ENCODE peak calls at places on chromosome 2, in ten cellular contexts. F is prostate gland; Q is body of pancreas; S is gastrocnemius medialis; G is IMR-90; X is CD8-positive, alpha-beta memory T cell; J is BE2C; A is adrenal gland; W is bronchial epithelial cell; H is aorta. K is an unnamed sample.

GRCh38 chr2:101442042-101442666 is 32.8 kb downstream of the RFX8 start:
- DNase-seq in F (no peak), Q (no peak), S (no peak), G (peak; percentile 63), X (no peak), J (no peak), A (no peak), W (no peak), H (no peak), K (no peak)

GRCh38 chr2:239589270-239589825 is 188.5 kb upstream of the HDAC4 start:
- DNase-seq in F (no peak), Q (no peak), S (peak; percentile 0), G (no peak), X (no peak), J (no peak), A (no peak), W (no peak), H (peak; percentile 63), K (no peak)

GRCh38 chr2:223585691-223586090 is 16.5 kb downstream of the SCG2 start:
- DNase-seq in F (no peak), Q (peak; percentile 27), S (peak; percentile 22), G (peak; percentile 28), X (no peak), J (peak; percentile 68), A (no peak), W (peak; percentile 15), H (no peak), K (no peak)

GRCh38 chr2:170975943-170976270 is 46.9 kb downstream of the GORASP2 start:
- DNase-seq in F (no peak), Q (no peak), S (no peak), G (no peak), X (no peak), J (no peak), A (no peak), W (no peak), H (no peak), K (no peak)

GRCh38 chr2:179044500-179044899 is 5.4 kb downstream of the CCDC141 start:
- DNase-seq in F (no peak), Q (no peak), S (no peak), G (no peak), X (no peak), J (no peak), A (no peak), W (no peak), H (no peak), K (no peak)

GRCh38 chr2:161166538-161167409 is 6.5 kb downstream of the TANK start:
- DNase-seq in F (no peak), Q (no peak), S (no peak), G (peak; percentile 35), X (peak; percentile 59), J (no peak), A (no peak), W (peak; percentile 51), H (no peak), K (no peak)

GRCh38 chr2:30366199-30366691 is 80.8 kb upstream of the LCLAT1 start:
- DNase-seq in F (no peak), Q (no peak), S (no peak), G (peak; percentile 68), X (no peak), J (no peak), A (no peak), W (no peak), H (no peak), K (no peak)

GRCh38 chr2:60555066-60555793 is 1.8 kb upstream of the BCL11A start:
- DNase-seq in F (peak; percentile 76), Q (peak; percentile 84), S (no peak), G (peak; percentile 70), X (peak; percentile 63), J (peak; percentile 67), A (peak; percentile 38), W (peak; percentile 60), H (no peak), K (peak; percentile 57)

GRCh38 chr2:24181849-24182248 is 7.0 kb downstream of the FAM228A start:
- DNase-seq in F (no peak), Q (no peak), S (no peak), G (no peak), X (no peak), J (no peak), A (no peak), W (peak; percentile 3), H (no peak), K (no peak)

GRCh38 chr2:213411582-213412289 is 127.5 kb downstream of the SPAG16 start:
- DNase-seq in F (no peak), Q (no peak), S (no peak), G (no peak), X (no peak), J (no peak), A (no peak), W (peak; percentile 83), H (no peak), K (no peak)

GRCh38 chr2:74560591-74560990 is 6.1 kb downstream of the DOK1 start:
- DNase-seq in F (no peak), Q (no peak), S (no peak), G (no peak), X (no peak), J (no peak), A (no peak), W (no peak), H (no peak), K (no peak)

GRCh38 chr2:143425896-143426295 is 296.7 kb downstream of the ARHGAP15 start:
- DNase-seq in F (no peak), Q (no peak), S (no peak), G (no peak), X (no peak), J (no peak), A (no peak), W (no peak), H (no peak), K (no peak)

GRCh38 chr2:29478641-29479040 is 363.4 kb downstream of the CLIP4 start:
- DNase-seq in F (no peak), Q (no peak), S (no peak), G (no peak), X (no peak), J (no peak), A (no peak), W (no peak), H (no peak), K (no peak)

GRCh38 chr2:109063326-109063670 is 65.7 kb upstream of the SH3RF3 start:
- DNase-seq in F (peak; percentile 13), Q (no peak), S (no peak), G (no peak), X (no peak), J (peak; percentile 12), A (no peak), W (no peak), H (no peak), K (no peak)

GRCh38 chr2:159755014-159755413 is 42.7 kb downstream of the MARCHF7 start:
- DNase-seq in F (no peak), Q (no peak), S (no peak), G (no peak), X (no peak), J (no peak), A (no peak), W (no peak), H (no peak), K (no peak)
- H3K36me3 ChIP-seq in F (no peaks in the 10 kb centered on the region), Q (no peaks in the 10 kb centered on the region), S (peaks cover 48% of the 10 kb centered on the region), G (peaks cover 25% of the 10 kb centered on the region), X (peaks cover 28% of the 10 kb centered on the region), J (peaks cover 17% of the 10 kb centered on the region), A (no peaks in the 10 kb centered on the region), W (peaks cover 8% of the 10 kb centered on the region), H (no peaks in the 10 kb centered on the region), K (peaks cover 1% of the 10 kb centered on the region)

DNA sequence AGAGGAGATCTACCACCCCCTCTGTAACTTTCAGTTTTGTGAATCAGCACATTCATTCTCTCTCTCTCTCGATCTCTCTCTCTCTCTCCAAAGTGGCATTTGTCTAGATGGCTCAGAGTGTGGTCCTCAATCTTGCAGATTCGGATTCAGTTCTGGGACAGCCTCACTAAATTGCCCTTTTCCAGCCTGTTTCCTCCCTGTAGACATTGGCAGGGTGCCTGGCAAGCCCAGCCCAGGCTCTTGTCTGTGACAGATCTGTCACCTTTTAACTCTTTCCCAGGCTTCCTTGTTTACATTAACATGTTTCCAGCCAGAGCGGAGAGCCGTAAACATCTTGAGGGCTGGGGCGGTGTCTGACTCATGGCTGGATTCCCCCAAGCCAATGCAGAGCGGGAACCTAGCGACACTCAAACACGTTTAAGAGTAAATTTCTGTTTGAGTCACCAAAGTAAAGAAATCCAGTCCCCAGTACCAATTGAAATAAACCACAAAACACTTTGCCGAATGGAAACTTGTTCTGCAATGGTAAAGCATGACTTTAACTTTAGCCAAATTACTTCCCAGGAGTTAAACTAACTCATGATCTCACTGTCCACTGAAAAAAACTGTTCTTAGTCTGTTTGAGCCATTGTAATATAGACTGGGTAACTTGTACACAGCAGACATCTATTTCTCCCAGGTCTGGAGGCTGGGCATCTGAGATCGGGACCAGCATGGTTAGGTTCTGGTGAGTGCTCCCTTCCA is 6.6 kb upstream of the CYP27C1 start:
- DNase-seq in F (peak; percentile 67), Q (peak; percentile 46), S (no peak), G (peak; percentile 95), X (no peak), J (no peak), A (no peak), W (peak; percentile 98), H (no peak), K (no peak)
- H3K4me3 ChIP-seq in F (no peak overlapping the region), Q (no peak overlapping the region), S (no peak overlapping the region), G (no peak overlapping the region), X (no peak overlapping the region), J (no peak overlapping the region), A (no peak overlapping the region), W (no peak overlapping the region), H (peak overlapping the region; percentile 46), K (no peak overlapping the region)

GRCh38 chr2:36578343-36579296 is 19.3 kb downstream of the FEZ2 start:
- DNase-seq in F (peak; percentile 7), Q (peak; percentile 13), S (no peak), G (no peak), X (no peak), J (no peak), A (no peak), W (peak; percentile 91), H (no peak), K (no peak)
- H3K36me3 ChIP-seq in F (no peaks in the 10 kb centered on the region), Q (peaks cover 3% of the 10 kb centered on the region), S (peaks cover 43% of the 10 kb centered on the region), G (peaks cover 40% of the 10 kb centered on the region), X (peaks cover 5% of the 10 kb centered on the region), J (peaks cover 16% of the 10 kb centered on the region), A (no peaks in the 10 kb centered on the region), W (peaks cover 7% of the 10 kb centered on the region), H (peaks cover 14% of the 10 kb centered on the region), K (peaks cover 4% of the 10 kb centered on the region)

GRCh38 chr2:28375742-28376631 is 16.7 kb upstream of the FOSL2 start:
- DNase-seq in F (no peak), Q (no peak), S (no peak), G (no peak), X (no peak), J (no peak), A (no peak), W (no peak), H (no peak), K (no peak)

GRCh38 chr2:28377201-28377816 is 15.3 kb upstream of the FOSL2 start:
- DNase-seq in F (peak; percentile 58), Q (no peak), S (no peak), G (no peak), X (no peak), J (no peak), A (no peak), W (peak; percentile 81), H (peak; percentile 69), K (no peak)

GRCh38 chr2:28380185-28380584 is 12.5 kb upstream of the FOSL2 start:
- DNase-seq in F (no peak), Q (no peak), S (no peak), G (no peak), X (no peak), J (no peak), A (no peak), W (no peak), H (no peak), K (no peak)

GRCh38 chr2:28378679-28379392 is 13.8 kb upstream of the FOSL2 start:
- DNase-seq in F (no peak), Q (no peak), S (no peak), G (no peak), X (peak; percentile 31), J (no peak), A (no peak), W (no peak), H (no peak), K (no peak)

GRCh38 chr2:28377984-28378678 is 14.5 kb upstream of the FOSL2 start:
- DNase-seq in F (peak; percentile 92), Q (peak; percentile 73), S (peak; percentile 91), G (no peak), X (no peak), J (no peak), A (no peak), W (peak; percentile 96), H (no peak), K (no peak)
- H3K4me3 ChIP-seq in F (no peak overlapping the region), Q (no peak overlapping the region), S (no peak overlapping the region), G (no peak overlapping the region), X (no peak overlapping the region), J (no peak overlapping the region), A (no peak overlapping the region), W (peak overlapping the region; percentile 23), H (no peak overlapping the region), K (no peak overlapping the region)